ENCODE peak calls at places on chromosomes 11 and 22, in eight cellular contexts. C is A549, U is HCT116, F is K562, K is stomach, L is IMR-90, B is suprapubic skin, W is esophagus muscularis mucosa. E is an unnamed sample. For H3K4me1, the result is how much of the 10 kb centered on the place peaks cover.

GRCh38 chr11:34052608-34053160 is 1.2 kb downstream of the CAPRIN1 start:
- DNase-seq in U (no peak), F (peak), W (no peak), B (peak), L (no peak), K (peak), C (no peak), E (peak)

GRCh38 chr11:70074701-70075100 is 3.4 kb upstream of the ANO1 start:
- DNase-seq in L (no peak), U (no peak), K (no peak), C (no peak), B (no peak), W (no peak), F (no peak), E (no peak)

GRCh38 chr11:69427906-69428880 is 53.3 kb upstream of the LINC01488 start:
- DNase-seq in B (no peak), K (no peak), W (no peak), C (no peak), U (no peak), L (no peak), F (no peak), E (no peak)

GRCh38 chr22:17633217-17633997 is 4.9 kb upstream of the ATP6V1E1 start:
- DNase-seq in F (peak), L (peak), U (peak), C (peak), W (no peak), K (no peak), B (no peak), E (no peak)

GRCh38 chr11:3077846-3078440 is 20.7 kb upstream of the CARS1 start:
- DNase-seq in K (no peak), U (no peak), W (no peak), B (no peak), C (no peak), F (no peak), L (no peak), E (no peak)

GRCh38 chr22:30368420-30368819 is 11.6 kb downstream of the CCDC157 start:
- DNase-seq in W (no peak), L (peak), U (no peak), F (no peak), B (no peak), C (no peak), K (no peak), E (no peak)

GRCh38 chr11:102256251-102256650 is 61.0 kb upstream of the BIRC3 start:
- DNase-seq in L (peak), C (no peak), U (no peak), W (no peak), F (no peak), K (no peak), B (no peak), E (no peak)

GRCh38 chr22:23302171-23303002 is 122.1 kb downstream of the BCR start:
- DNase-seq in L (no peak), K (no peak), U (no peak), F (peak), B (peak), W (no peak), C (no peak), E (no peak)

GRCh38 chr11:119666463-119667131 is 62.4 kb downstream of the NECTIN1 start:
- DNase-seq in F (peak), L (peak), K (peak), U (peak), W (no peak), C (peak), B (peak), E (peak)

GRCh38 chr11:103673773-103674172 is 362.7 kb upstream of the DDI1 start:
- DNase-seq in K (no peak), L (peak), B (no peak), F (no peak), C (no peak), U (no peak), W (no peak), E (no peak)

GRCh38 chr22:42933783-42934144 is 76.7 kb upstream of the ARFGAP3 start:
- DNase-seq in B (no peak), K (no peak), U (no peak), L (peak), C (peak), W (no peak), F (no peak), E (no peak)

GRCh38 chr11:44096360-44097188 is 1.1 kb downstream of the EXT2 start:
- DNase-seq in F (peak), B (no peak), U (no peak), W (no peak), K (no peak), C (peak), L (peak), E (no peak)

GRCh38 chr11:95108159-95108611 is 18.5 kb downstream of the ENDOD1 start:
- DNase-seq in W (no peak), K (peak), U (no peak), F (no peak), B (no peak), L (peak), C (no peak), E (peak)

GRCh38 chr11:32594272-32594671 is 10.6 kb downstream of the EIF3M start:
- DNase-seq in W (no peak), U (no peak), C (no peak), F (no peak), K (no peak), L (no peak), B (no peak), E (no peak)

GRCh38 chr11:122732342-122733300 is 77.1 kb downstream of the UBASH3B start:
- DNase-seq in F (no peak), U (no peak), W (no peak), C (no peak), L (no peak), B (no peak), K (no peak), E (no peak)

GRCh38 chr11:108501396-108501795 is 3.2 kb upstream of the POGLUT3 start:
- DNase-seq in K (no peak), L (peak), C (no peak), F (no peak), U (no peak), B (no peak), W (no peak), E (no peak)

GRCh38 chr11:6572215-6572614 is 31.2 kb downstream of the RRP8 start:
- DNase-seq in K (no peak), F (no peak), W (no peak), U (no peak), B (no peak), L (peak), C (no peak), E (peak)

GRCh38 chr11:32884770-32885384 is 7.7 kb upstream of the QSER1 start:
- DNase-seq in W (no peak), B (no peak), C (no peak), L (no peak), F (no peak), K (no peak), U (no peak), E (no peak)

GRCh38 chr11:69209936-69210659 is 54.4 kb downstream of the SMIM38 start:
- DNase-seq in C (no peak), L (no peak), U (no peak), W (no peak), B (no peak), K (no peak), F (peak), E (no peak)

GRCh38 chr11:17979770-17980371 is 33.0 kb downstream of the SERGEF start:
- DNase-seq in C (peak), F (peak), W (no peak), L (peak), U (no peak), K (peak), B (no peak), E (peak)

GRCh38 chr22:35486116-35486631 is 54.5 kb upstream of the RASD2 start:
- DNase-seq in W (no peak), K (no peak), B (no peak), F (no peak), C (no peak), U (no peak), L (no peak), E (no peak)

GRCh38 chr22:33659423-33659822 is 260.9 kb downstream of the LARGE1 start:
- DNase-seq in L (no peak), U (no peak), F (no peak), C (no peak), W (no peak), B (no peak), K (no peak), E (no peak)

GRCh38 chr22:27240298-27240885 is 561.2 kb downstream of the MN1 start:
- DNase-seq in B (no peak), K (no peak), F (no peak), W (no peak), U (no peak), C (no peak), L (peak), E (no peak)

GRCh38 chr11:82802710-82803109 is 69.0 kb upstream of the FAM181B start:
- DNase-seq in U (no peak), F (no peak), C (no peak), B (no peak), K (no peak), W (no peak), L (no peak), E (no peak)

GRCh38 chr11:68521962-68522626 is 61.5 kb downstream of the PPP6R3 start:
- DNase-seq in W (no peak), C (no peak), F (no peak), U (no peak), K (no peak), L (peak), B (no peak), E (no peak)

GRCh38 chr11:6647282-6647679 is 8.3 kb downstream of the DCHS1 start:
- DNase-seq in L (peak), W (no peak), B (no peak), C (no peak), F (no peak), U (no peak), K (no peak), E (no peak)

GRCh38 chr11:104997288-104997687 is 25.7 kb downstream of the CASP5 start:
- DNase-seq in K (no peak), C (no peak), U (no peak), B (no peak), W (no peak), F (no peak), L (no peak), E (no peak)

GRCh38 chr11:75275581-75275980 is 35.0 kb downstream of the TPBGL start:
- DNase-seq in K (peak), L (peak), C (no peak), W (no peak), B (no peak), F (no peak), U (no peak), E (peak)

GRCh38 chr11:96014234-96014633 is 90.3 kb upstream of the MTMR2 start:
- DNase-seq in L (peak), B (no peak), C (peak), K (no peak), W (no peak), F (no peak), U (peak), E (no peak)

GRCh38 chr11:1049431-1049891 is 12.9 kb upstream of the MUC6 start:
- DNase-seq in B (no peak), U (no peak), L (no peak), F (no peak), W (no peak), C (no peak), K (peak), E (peak)

GRCh38 chr11:24588075-24588474 is 91.2 kb downstream of the LUZP2 start:
- DNase-seq in U (no peak), K (no peak), W (no peak), F (no peak), C (no peak), B (no peak), L (peak), E (no peak)

GRCh38 chr11:130782361-130783221 is 133.7 kb downstream of the SNX19 start:
- DNase-seq in C (no peak), F (no peak), B (no peak), W (peak), L (peak), K (no peak), U (no peak), E (no peak)

GRCh38 chr22:19870153-19871022 is 15.7 kb upstream of the GNB1L start:
- DNase-seq in C (no peak), K (no peak), W (no peak), L (no peak), F (no peak), B (peak), U (no peak), E (peak)

GRCh38 chr11:73331138-73331916 is 23.3 kb downstream of the ARHGEF17 start:
- DNase-seq in F (peak), C (no peak), L (peak), B (no peak), W (no peak), K (no peak), U (no peak), E (peak)

GRCh38 chr11:133950874-133951483 is 5.8 kb downstream of the IGSF9B start:
- DNase-seq in U (no peak), L (no peak), F (no peak), B (no peak), K (no peak), C (no peak), W (no peak), E (peak)
- H3K4me1 ChIP-seq in U (under half), L (under half), F (under half), B (half or more), K (under half), C (under half), W (half or more), E (half or more)

DNA sequence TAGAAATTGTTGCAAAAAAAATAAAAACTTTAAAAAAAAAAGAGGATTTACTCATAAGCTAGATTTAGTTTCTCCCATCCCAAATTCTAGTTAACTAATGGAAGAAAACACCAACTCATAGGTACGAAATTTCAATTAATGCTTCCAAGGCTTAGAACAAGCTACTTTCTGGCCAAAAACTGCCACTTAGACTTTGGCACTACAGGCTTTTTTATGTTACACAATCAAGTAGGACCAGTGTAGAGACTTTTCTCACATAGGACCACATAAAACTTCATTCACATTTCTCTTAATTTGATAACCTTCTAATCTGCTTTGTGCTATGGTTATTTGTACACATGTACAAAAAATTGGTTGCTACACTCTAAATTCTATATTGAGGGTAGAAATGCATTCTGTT is 3.1 kb downstream of the ST13 start:
- DNase-seq in C (no peak), K (no peak), W (no peak), U (no peak), B (no peak), F (no peak), L (no peak), E (no peak)
- H3K4me3 ChIP-seq in C (no peak), K (peak), W (peak), U (no peak), B (peak), F (peak), L (no peak), E (no peak)

GRCh38 chr11:36375348-36376314 is 79.5 kb downstream of the PRR5L start:
- DNase-seq in W (no peak), F (no peak), B (no peak), C (no peak), L (no peak), U (no peak), K (no peak), E (no peak)

GRCh38 chr11:36374726-36375125 is 78.6 kb downstream of the PRR5L start:
- DNase-seq in W (no peak), L (no peak), B (no peak), F (no peak), K (no peak), U (no peak), C (no peak), E (no peak)

GRCh38 chr11:36376315-36376887 is 80.3 kb downstream of the PRR5L start:
- DNase-seq in B (no peak), U (no peak), C (no peak), W (no peak), K (peak), L (peak), F (no peak), E (peak)

GRCh38 chr11:36377759-36378553 is 81.9 kb downstream of the PRR5L start:
- DNase-seq in F (no peak), K (no peak), L (no peak), W (no peak), C (no peak), U (no peak), B (no peak), E (no peak)

GRCh38 chr11:36376888-36377758 is 81.0 kb downstream of the PRR5L start:
- DNase-seq in L (peak), W (no peak), C (peak), B (peak), K (peak), U (no peak), F (no peak), E (no peak)
- TF ChIP-seq POLR2A in L (peak), W (no peak), C (peak), B (no peak), K (no peak), U (no peak), F (no peak), E (no peak)

DNA sequence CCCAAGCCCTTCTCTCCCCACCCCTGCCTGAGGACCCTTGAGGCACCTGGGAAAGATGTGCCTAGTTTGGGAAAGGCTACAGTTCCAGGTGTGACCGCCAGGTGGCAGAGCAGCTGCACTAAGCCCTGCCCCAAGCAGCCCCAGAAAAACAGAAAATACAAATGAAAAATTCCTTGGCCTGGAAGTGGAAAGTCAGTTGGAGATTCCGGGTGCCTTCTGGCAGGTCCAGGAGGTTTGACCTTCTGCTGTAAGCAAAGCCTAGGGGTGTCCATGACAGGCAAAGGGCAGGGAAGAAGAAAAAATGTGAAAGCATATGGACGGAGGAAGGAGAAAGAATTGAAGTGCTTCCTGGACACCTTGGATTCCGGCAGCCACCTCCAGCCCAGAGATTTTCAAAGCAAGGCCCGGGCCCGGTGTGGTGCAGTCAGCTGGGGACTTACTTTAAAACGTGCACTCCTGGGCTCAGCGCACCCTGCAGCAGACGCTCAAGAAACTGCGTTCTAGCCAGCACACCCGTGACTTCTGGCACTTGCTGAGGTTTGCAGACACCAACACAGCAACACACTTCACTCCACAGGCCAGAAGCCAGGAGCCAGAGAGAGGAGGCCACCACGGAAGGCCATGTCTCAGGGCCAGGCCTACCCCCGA is 37.3 kb upstream of the SLC22A12 start:
- DNase-seq in L (peak), F (peak), B (peak), W (no peak), C (peak), K (peak), U (no peak), E (peak)
- H3K4me1 ChIP-seq in L (under half), F (under half), B (under half), W (under half), C (under half), K (under half), U (under half), E (under half)

GRCh38 chr22:38697055-38697980 is 3.4 kb downstream of the JOSD1 start:
- DNase-seq in C (no peak), W (no peak), K (peak), L (peak), B (no peak), U (no peak), F (peak), E (peak)

GRCh38 chr22:38699143-38699542 is 1.6 kb downstream of the JOSD1 start:
- DNase-seq in B (no peak), F (no peak), K (no peak), W (no peak), U (no peak), L (no peak), C (no peak), E (no peak)

GRCh38 chr22:38700271-38700788 is 413 bp downstream of the JOSD1 start:
- DNase-seq in U (no peak), K (peak), B (peak), C (no peak), L (no peak), W (peak), F (peak), E (peak)

GRCh38 chr22:38699784-38700183 is 959 bp downstream of the JOSD1 start:
- DNase-seq in C (no peak), F (no peak), K (no peak), U (no peak), W (no peak), L (peak), B (no peak), E (no peak)

DNA sequence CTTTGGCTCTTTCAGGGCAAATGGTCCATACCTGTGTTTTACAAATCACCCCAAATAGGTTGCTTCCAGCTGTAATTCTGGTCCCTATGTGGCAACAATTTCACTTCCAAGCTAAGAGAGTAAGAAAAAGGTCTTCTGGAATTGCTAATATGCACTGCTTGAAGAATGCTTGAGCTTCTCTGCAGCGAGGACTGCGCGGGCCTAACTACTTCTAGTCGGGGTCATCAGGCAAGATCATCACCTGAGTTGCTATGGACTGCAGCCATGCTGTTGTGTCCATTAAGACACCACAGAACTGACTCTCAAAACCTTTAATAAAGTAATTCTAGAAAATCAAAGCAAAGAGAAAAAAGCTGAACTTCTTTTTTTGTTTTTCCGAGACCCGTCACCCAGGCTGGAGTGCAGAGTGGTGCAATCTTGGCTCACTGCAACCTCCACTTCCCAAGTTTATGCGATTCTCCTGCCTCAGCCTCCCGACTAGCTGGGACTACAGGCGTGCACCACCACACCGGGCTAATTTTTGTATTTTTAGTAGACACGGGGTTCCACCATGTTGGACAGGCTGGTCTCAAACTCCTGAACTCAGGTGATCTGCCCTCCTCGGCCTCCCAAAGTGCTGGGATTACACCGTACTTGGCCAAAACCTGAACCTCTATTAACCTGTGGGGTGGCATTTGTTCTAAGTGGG is 2.2 kb downstream of the JOSD1 start:
- DNase-seq in B (no peak), F (no peak), K (no peak), W (no peak), L (no peak), U (no peak), C (no peak), E (no peak)
- H3K4me3 ChIP-seq in B (peak), F (peak), K (peak), W (peak), L (peak), U (peak), C (peak), E (peak)

GRCh38 chr22:37559901-37560681 is at the start of gene CDC42EP1:
- DNase-seq in F (peak), K (peak), B (peak), W (no peak), C (no peak), L (peak), U (no peak), E (peak)
- TF ChIP-seq POLR2A in F (no peak), K (no peak), B (peak), W (no peak), C (peak), L (peak), U (peak), E (peak)

GRCh38 chr11:113549061-113549460 is 73.9 kb upstream of the DRD2 start:
- DNase-seq in U (no peak), K (no peak), F (no peak), C (no peak), B (no peak), W (no peak), L (no peak), E (no peak)
- H3K4me1 ChIP-seq in U (under half), K (under half), F (under half), C (under half), B (under half), W (under half), L (under half), E (under half)

GRCh38 chr22:45006873-45007246 is 2.9 kb downstream of the PHF21B start:
- DNase-seq in L (no peak), B (no peak), U (no peak), C (no peak), W (no peak), K (no peak), F (peak), E (peak)
- H3K4me3 ChIP-seq in L (no peak), B (peak), U (no peak), C (no peak), W (peak), K (peak), F (no peak), E (peak)